ENCODE peak calls at places on chromosomes 6 and 20, in four cellular contexts. One of them, this sample, is unnamed.

GRCh38 chr6:143021543-143021942 is 39.1 kb upstream of the AIG1 start:
- DNase-seq in NCI-H1436: no peak
- DNase-seq in GM04504: no peak
- DNase-seq in T follicular helper cell: no peak
- DNase-seq in this sample: no peak

GRCh38 chr6:52522655-52523054 is 54.2 kb downstream of the TRAM2 start:
- DNase-seq in NCI-H1436: no peak
- DNase-seq in GM04504: no peak
- DNase-seq in T follicular helper cell: no peak
- DNase-seq in this sample: no peak

GRCh38 chr6:157769776-157770430 is 53.1 kb upstream of the SNX9 start:
- DNase-seq in NCI-H1436: no peak
- DNase-seq in GM04504: no peak
- DNase-seq in T follicular helper cell: no peak
- DNase-seq in this sample: peak

GRCh38 chr6:88916615-88917198 is 46.7 kb downstream of the RNGTT start:
- DNase-seq in T follicular helper cell: no peak
- DNase-seq in GM04504: no peak
- DNase-seq in NCI-H1436: no peak
- DNase-seq in this sample: no peak

GRCh38 chr6:138622967-138623366 is 123.7 kb upstream of the NHSL1 start:
- DNase-seq in GM04504: no peak
- DNase-seq in NCI-H1436: no peak
- DNase-seq in T follicular helper cell: no peak
- DNase-seq in this sample: no peak

GRCh38 chr20:3251806-3252205 is 12.8 kb upstream of the SLC4A11 start:
- DNase-seq in T follicular helper cell: no peak
- DNase-seq in GM04504: no peak
- DNase-seq in NCI-H1436: no peak
- DNase-seq in this sample: no peak

GRCh38 chr6:68139130-68139529 is 496.0 kb upstream of the ADGRB3 start:
- DNase-seq in T follicular helper cell: no peak
- DNase-seq in GM04504: no peak
- DNase-seq in NCI-H1436: peak
- DNase-seq in this sample: no peak

GRCh38 chr6:26420607-26421235 is 18.6 kb downstream of the BTN3A1 start:
- DNase-seq in NCI-H1436: no peak
- DNase-seq in T follicular helper cell: no peak
- DNase-seq in GM04504: no peak
- DNase-seq in this sample: no peak

GRCh38 chr20:63659370-63659769 is 1.3 kb downstream of the RTEL1 start:
- DNase-seq in T follicular helper cell: no peak
- DNase-seq in GM04504: no peak
- DNase-seq in NCI-H1436: no peak
- DNase-seq in this sample: no peak